ENCODE peak calls at places on chromosomes 3 and 15, in nine cellular contexts. V is AG04449; O is HCT116; K is heart left ventricle; C is PC-9; Z is brain microvascular endothelial cell; Q is MM.1S; X is CD8-positive, alpha-beta memory T cell; R is CD4-positive, alpha-beta memory T cell. T is an unnamed sample.

GRCh38 chr3:53426918-53427317 is 67.5 kb upstream of the CACNA1D start:
- DNase-seq in V (no peak), O (no peak), K (no peak), C (no peak), Z (no peak), Q (no peak), X (no peak), R (no peak), T (no peak)

GRCh38 chr15:55253580-55253979 is 36.0 kb downstream of the RAB27A start:
- DNase-seq in V (no peak), O (no peak), K (no peak), C (no peak), Z (peak), Q (no peak), X (no peak), R (no peak), T (no peak)

GRCh38 chr3:67017211-67017610 is 19.1 kb downstream of the KBTBD8 start:
- DNase-seq in V (no peak), O (no peak), K (no peak), C (no peak), Z (no peak), Q (peak), X (no peak), R (no peak), T (no peak)

GRCh38 chr15:57921371-57921770 is 144.1 kb downstream of the ALDH1A2 start:
- DNase-seq in V (no peak), O (no peak), K (no peak), C (no peak), Z (peak), Q (no peak), X (no peak), R (no peak), T (no peak)

GRCh38 chr3:9870978-9871377 is 9.1 kb downstream of the CIDEC start:
- DNase-seq in V (peak), O (no peak), K (no peak), C (peak), Z (peak), Q (no peak), X (no peak), R (no peak), T (no peak)

GRCh38 chr15:61169904-61170695 is 59.0 kb downstream of the RORA start:
- DNase-seq in V (no peak), O (no peak), K (no peak), C (no peak), Z (no peak), Q (peak), X (no peak), R (no peak), T (no peak)

GRCh38 chr15:67854358-67854757 is 14.5 kb upstream of the RNU6-1 start:
- DNase-seq in V (no peak), O (no peak), K (no peak), C (no peak), Z (no peak), Q (no peak), X (no peak), R (no peak), T (no peak)

GRCh38 chr3:84066920-84067319 is 891.9 kb upstream of the CADM2 start:
- DNase-seq in V (no peak), O (no peak), K (no peak), C (no peak), Z (no peak), Q (no peak), X (no peak), R (no peak), T (no peak)

GRCh38 chr15:31487811-31488436 is 161.3 kb downstream of the KLF13 start:
- DNase-seq in V (no peak), O (no peak), K (no peak), C (no peak), Z (peak), Q (peak), X (no peak), R (no peak), T (peak)

GRCh38 chr3:170724599-170724998 is 138.7 kb upstream of the SLC7A14 start:
- DNase-seq in V (peak), O (no peak), K (no peak), C (no peak), Z (peak), Q (no peak), X (no peak), R (no peak), T (peak)

GRCh38 chr3:99522147-99522546 is 116.2 kb upstream of the COL8A1 start:
- DNase-seq in V (no peak), O (no peak), K (no peak), C (no peak), Z (no peak), Q (no peak), X (no peak), R (no peak), T (no peak)

GRCh38 chr3:26498192-26498591 is 124.4 kb upstream of the LRRC3B start:
- DNase-seq in V (no peak), O (no peak), K (no peak), C (no peak), Z (no peak), Q (no peak), X (no peak), R (no peak), T (no peak)

GRCh38 chr3:139953131-139953910 is 18.3 kb downstream of the CLSTN2 start:
- DNase-seq in V (no peak), O (no peak), K (no peak), C (no peak), Z (no peak), Q (no peak), X (no peak), R (no peak), T (no peak)

GRCh38 chr3:8938021-8938420 is 25.3 kb downstream of the RAD18 start:
- DNase-seq in V (no peak), O (peak), K (no peak), C (no peak), Z (no peak), Q (no peak), X (no peak), R (no peak), T (no peak)

GRCh38 chr3:98817546-98817945 is 54.4 kb downstream of the ST3GAL6 start:
- DNase-seq in V (no peak), O (no peak), K (no peak), C (no peak), Z (no peak), Q (peak), X (no peak), R (peak), T (no peak)

GRCh38 chr3:46939578-46940405 is 36.8 kb downstream of the CCDC12 start:
- DNase-seq in V (no peak), O (no peak), K (no peak), C (no peak), Z (no peak), Q (no peak), X (no peak), R (no peak), T (no peak)

GRCh38 chr15:52112203-52112750 is 298 bp downstream of the BCL2L10 start:
- DNase-seq in V (no peak), O (no peak), K (peak), C (peak), Z (no peak), Q (peak), X (peak), R (peak), T (peak)

GRCh38 chr3:12967751-12968209 is 105.4 kb downstream of the IQSEC1 start:
- DNase-seq in V (no peak), O (peak), K (peak), C (peak), Z (peak), Q (peak), X (peak), R (peak), T (peak)
- H3K4me3 ChIP-seq in V (peak), O (peak), K (peak), C (peak), Z (peak), Q (peak), X (peak), R (no peak), T (peak)

GRCh38 chr15:101070502-101071273 is 151.5 kb downstream of the LRRK1 start:
- DNase-seq in V (peak), O (no peak), K (no peak), C (peak), Z (peak), Q (no peak), X (no peak), R (no peak), T (no peak)
- H3K4me3 ChIP-seq in V (no peak), O (no peak), K (no peak), C (no peak), Z (no peak), Q (no peak), X (no peak), R (no peak), T (no peak)

DNA sequence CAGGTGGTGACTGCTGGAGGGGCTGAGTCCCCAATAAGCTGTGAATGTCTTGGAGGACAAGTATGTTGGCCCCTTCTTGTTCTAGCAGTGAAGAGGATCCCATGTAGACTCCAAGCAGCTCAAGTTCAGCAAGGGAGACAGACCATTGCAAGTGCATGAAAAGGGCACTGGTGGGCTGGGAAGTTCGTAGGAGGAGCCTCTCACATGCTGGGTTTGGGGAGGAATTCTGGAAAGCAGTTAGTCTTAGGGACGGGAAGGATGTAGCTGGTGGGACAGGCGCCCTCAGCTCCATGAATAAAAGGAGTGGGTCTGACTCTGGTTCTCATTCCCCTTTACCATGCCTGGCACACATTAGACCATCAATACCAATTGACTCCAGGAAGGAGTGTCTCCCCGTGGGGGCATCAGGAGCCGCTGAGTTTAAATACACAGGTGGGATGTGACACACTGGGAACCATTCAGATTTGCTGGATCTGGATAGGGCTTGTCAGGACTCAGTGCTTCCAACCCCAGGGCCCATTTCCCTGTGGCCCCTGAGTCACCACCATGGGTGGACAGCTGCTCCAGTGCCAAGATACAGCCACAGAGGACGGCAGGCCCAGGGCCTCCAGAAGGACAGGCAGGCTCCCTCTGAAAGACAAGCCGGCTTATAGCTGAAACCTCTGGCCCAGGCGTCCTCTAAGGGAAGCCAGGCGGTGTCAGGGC is 554 bp upstream of the XYLB start:
- DNase-seq in V (no peak), O (no peak), K (no peak), C (no peak), Z (no peak), Q (no peak), X (no peak), R (no peak), T (no peak)
- H3K4me3 ChIP-seq in V (peak), O (peak), K (peak), C (peak), Z (peak), Q (peak), X (peak), R (no peak), T (peak)

GRCh38 chr3:119349353-119349752 is 55.2 kb downstream of the ARHGAP31 start:
- DNase-seq in V (no peak), O (no peak), K (no peak), C (no peak), Z (no peak), Q (no peak), X (no peak), R (no peak), T (no peak)
- H3K4me3 ChIP-seq in V (no peak), O (no peak), K (no peak), C (no peak), Z (no peak), Q (no peak), X (no peak), R (no peak), T (no peak)

GRCh38 chr3:123884993-123885392 is 861 bp upstream of the MYLK start:
- DNase-seq in V (no peak), O (no peak), K (no peak), C (no peak), Z (no peak), Q (no peak), X (no peak), R (no peak), T (no peak)
- H3K4me3 ChIP-seq in V (peak), O (peak), K (no peak), C (no peak), Z (no peak), Q (no peak), X (no peak), R (no peak), T (no peak)

GRCh38 chr3:76487446-76487845 is 552.5 kb upstream of the ROBO2 start:
- DNase-seq in V (no peak), O (no peak), K (no peak), C (no peak), Z (peak), Q (no peak), X (no peak), R (no peak), T (no peak)
- H3K4me3 ChIP-seq in V (no peak), O (no peak), K (no peak), C (no peak), Z (no peak), Q (no peak), X (no peak), R (no peak), T (no peak)

GRCh38 chr3:32021748-32022147 is 40.2 kb downstream of the ZNF860 start:
- DNase-seq in V (no peak), O (no peak), K (no peak), C (no peak), Z (no peak), Q (no peak), X (no peak), R (no peak), T (no peak)
- H3K4me3 ChIP-seq in V (no peak), O (no peak), K (no peak), C (no peak), Z (no peak), Q (no peak), X (no peak), R (no peak), T (no peak)

GRCh38 chr3:37902674-37903073 is 41.0 kb downstream of the CTDSPL start:
- DNase-seq in V (no peak), O (no peak), K (no peak), C (no peak), Z (no peak), Q (no peak), X (no peak), R (no peak), T (no peak)
- H3K4me3 ChIP-seq in V (no peak), O (no peak), K (no peak), C (no peak), Z (no peak), Q (no peak), X (no peak), R (no peak), T (no peak)

GRCh38 chr15:92902020-92902419 is 1.9 kb downstream of the CHD2 start:
- DNase-seq in V (no peak), O (no peak), K (no peak), C (no peak), Z (no peak), Q (no peak), X (no peak), R (no peak), T (no peak)

GRCh38 chr15:92903956-92904831 is 4.1 kb downstream of the CHD2 start:
- DNase-seq in V (peak), O (peak), K (peak), C (peak), Z (peak), Q (peak), X (peak), R (peak), T (peak)

GRCh38 chr15:92901053-92901761 is 1.1 kb downstream of the CHD2 start:
- DNase-seq in V (no peak), O (no peak), K (no peak), C (no peak), Z (no peak), Q (peak), X (no peak), R (no peak), T (no peak)

GRCh38 chr15:92903588-92903955 is 3.4 kb downstream of the CHD2 start:
- DNase-seq in V (no peak), O (no peak), K (no peak), C (no peak), Z (no peak), Q (peak), X (no peak), R (no peak), T (no peak)

DNA sequence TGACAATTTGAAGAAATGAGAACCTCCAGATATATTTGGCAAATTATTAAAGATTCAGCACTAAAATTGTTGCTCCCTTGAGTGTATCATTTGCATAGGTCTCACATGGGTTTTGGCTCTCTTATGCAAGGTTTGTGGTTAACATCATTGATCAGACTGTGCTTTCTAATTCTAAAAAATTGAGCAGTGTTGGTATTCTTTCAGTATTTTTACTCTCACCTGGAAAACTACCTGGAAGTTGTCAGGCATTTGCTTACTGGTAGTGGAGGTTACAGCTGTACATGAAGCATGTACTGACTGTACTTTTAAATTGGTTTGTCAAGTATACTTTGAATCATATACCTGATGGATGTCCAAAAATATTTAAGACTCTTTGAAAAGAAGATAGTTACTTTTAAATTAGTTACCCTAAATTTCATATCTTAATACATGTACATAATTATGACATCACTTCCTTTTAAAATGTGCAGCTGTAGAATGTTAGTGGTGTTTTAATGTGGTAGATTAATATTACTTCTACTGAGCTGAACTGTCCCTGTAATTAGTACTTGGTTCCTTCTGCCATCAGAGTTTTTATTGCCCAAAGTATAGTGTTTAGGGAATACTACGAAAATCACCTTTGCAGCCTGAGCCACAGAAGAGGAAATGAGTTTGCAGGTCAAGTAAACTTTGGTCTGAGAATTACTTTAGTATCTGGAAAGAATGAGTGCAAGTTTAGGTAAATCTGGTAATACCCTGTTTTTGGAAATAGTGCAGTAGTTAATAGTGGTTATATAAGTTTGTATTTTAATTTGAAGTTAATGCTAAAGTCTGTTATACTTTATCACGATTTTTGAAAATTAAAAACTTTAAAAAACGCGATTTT is 2.8 kb downstream of the CHD2 start:
- DNase-seq in V (no peak), O (no peak), K (no peak), C (no peak), Z (no peak), Q (peak), X (no peak), R (no peak), T (no peak)
- H3K4me3 ChIP-seq in V (peak), O (peak), K (peak), C (peak), Z (peak), Q (peak), X (peak), R (peak), T (peak)